ENCODE peak calls at places on chromosomes 16 and 17, in seven cellular contexts. G, T, U, C, V, I and N are unnamed samples.
A peak's percentile ranks its signal among the peaks of the same experiment; 100 is the strongest.

GRCh38 chr17:9195961-9196668 is 174.8 kb downstream of the NTN1 start:
- DNase-seq in G (no peak), T (no peak), U (no peak), C (no peak), V (peak; percentile 66), I (no peak), N (peak; percentile 25)

GRCh38 chr16:83233153-83233552 is 574.6 kb upstream of the HSBP1 start:
- DNase-seq in G (no peak), T (no peak), U (no peak), C (no peak), V (no peak), I (no peak), N (no peak)

GRCh38 chr17:66841744-66842143 is 6.8 kb downstream of the CACNG5 start:
- DNase-seq in G (no peak), T (no peak), U (no peak), C (no peak), V (no peak), I (no peak), N (no peak)

GRCh38 chr17:42686520-42687137 is 4.3 kb downstream of the CNTNAP1 start:
- DNase-seq in G (no peak), T (no peak), U (no peak), C (no peak), V (no peak), I (no peak), N (peak; percentile 49)

GRCh38 chr17:82018152-82019041 is 4.3 kb downstream of the CENPX start:
- DNase-seq in G (no peak), T (no peak), U (no peak), C (no peak), V (no peak), I (no peak), N (no peak)

GRCh38 chr16:30567160-30567990 is 4.1 kb downstream of the ZNF688 start:
- DNase-seq in G (no peak), T (peak; percentile 75), U (no peak), C (peak; percentile 22), V (no peak), I (peak; percentile 55), N (no peak)

GRCh38 chr16:70454221-70455034 is at the start of gene FCSK:
- DNase-seq in G (peak; percentile 84), T (peak; percentile 80), U (peak; percentile 85), C (peak; percentile 35), V (peak; percentile 76), I (peak; percentile 70), N (peak; percentile 67)

GRCh38 chr17:60720763-60721531 is 43.3 kb downstream of the BCAS3 start:
- DNase-seq in G (peak; percentile 56), T (peak; percentile 39), U (no peak), C (peak; percentile 1), V (peak; percentile 74), I (peak; percentile 25), N (peak; percentile 39)

GRCh38 chr16:72073831-72074230 is 10.8 kb downstream of the HPR start:
- DNase-seq in G (no peak), T (no peak), U (no peak), C (no peak), V (no peak), I (no peak), N (no peak)

GRCh38 chr17:50532452-50533024 is at the start of gene EPN3:
- DNase-seq in G (peak; percentile 31), T (no peak), U (no peak), C (no peak), V (no peak), I (no peak), N (no peak)

GRCh38 chr16:28915181-28915580 is 9.9 kb downstream of the RABEP2 start:
- DNase-seq in G (no peak), T (no peak), U (no peak), C (no peak), V (no peak), I (no peak), N (no peak)

GRCh38 chr16:23821467-23821866 is 14.3 kb upstream of the PRKCB start:
- DNase-seq in G (no peak), T (no peak), U (no peak), C (no peak), V (no peak), I (no peak), N (no peak)

GRCh38 chr17:57682667-57683066 is 62.4 kb downstream of the CCDC182 start:
- DNase-seq in G (no peak), T (no peak), U (peak; percentile 42), C (no peak), V (no peak), I (no peak), N (no peak)

GRCh38 chr17:49365667-49366066 is 3.6 kb upstream of the ZNF652 start:
- DNase-seq in G (peak; percentile 14), T (no peak), U (no peak), C (no peak), V (peak; percentile 61), I (peak; percentile 38), N (peak; percentile 26)

GRCh38 chr17:69828087-69828486 is 246.9 kb upstream of the KCNJ16 start:
- DNase-seq in G (no peak), T (no peak), U (no peak), C (no peak), V (no peak), I (no peak), N (no peak)

GRCh38 chr16:85027968-85028637 is 508 bp downstream of the KIAA0513 start:
- DNase-seq in G (no peak), T (peak; percentile 48), U (peak; percentile 55), C (no peak), V (no peak), I (peak; percentile 30), N (no peak)

GRCh38 chr16:58651965-58652348 is 22.3 kb upstream of the CNOT1 start:
- DNase-seq in G (no peak), T (no peak), U (no peak), C (no peak), V (no peak), I (no peak), N (no peak)

GRCh38 chr17:10807704-10808128 is 3.8 kb upstream of the TMEM238L start:
- DNase-seq in G (no peak), T (no peak), U (no peak), C (no peak), V (no peak), I (no peak), N (no peak)

GRCh38 chr16:914453-914852 is 56.3 kb downstream of the LMF1 start:
- DNase-seq in G (no peak), T (no peak), U (no peak), C (no peak), V (peak; percentile 24), I (no peak), N (no peak)

GRCh38 chr16:72910371-72910770 is 137.6 kb downstream of the ZFHX3 start:
- DNase-seq in G (no peak), T (no peak), U (no peak), C (no peak), V (no peak), I (no peak), N (no peak)

GRCh38 chr17:18191967-18192366 is 8.3 kb downstream of the ALKBH5 start:
- DNase-seq in G (no peak), T (no peak), U (no peak), C (no peak), V (no peak), I (no peak), N (no peak)

GRCh38 chr17:21678451-21679081 is 13.8 kb upstream of the KCNJ18 start:
- DNase-seq in G (no peak), T (no peak), U (no peak), C (no peak), V (no peak), I (no peak), N (no peak)

GRCh38 chr17:41687828-41688640 is 651 bp upstream of the EIF1 start:
- DNase-seq in G (peak; percentile 25), T (peak; percentile 76), U (peak; percentile 74), C (no peak), V (peak; percentile 61), I (peak; percentile 65), N (peak; percentile 71)

GRCh38 chr17:66169839-66170238 is 22.1 kb downstream of the CEP112 start:
- DNase-seq in G (no peak), T (no peak), U (no peak), C (no peak), V (no peak), I (no peak), N (no peak)

GRCh38 chr17:28045304-28045703 is 2.8 kb downstream of the NLK start:
- DNase-seq in G (no peak), T (no peak), U (no peak), C (no peak), V (no peak), I (no peak), N (no peak)

GRCh38 chr16:3248596-3248995 is 7.8 kb downstream of the MEFV start:
- DNase-seq in G (no peak), T (no peak), U (no peak), C (no peak), V (no peak), I (no peak), N (no peak)

GRCh38 chr16:57013902-57014301 is 24.5 kb downstream of the NLRC5 start:
- DNase-seq in G (no peak), T (no peak), U (no peak), C (no peak), V (no peak), I (no peak), N (no peak)

GRCh38 chr17:81395600-81396277 is 482 bp downstream of the BAHCC1 start:
- DNase-seq in G (no peak), T (no peak), U (no peak), C (no peak), V (peak; percentile 52), I (no peak), N (peak; percentile 69)